ENCODE peak calls at places on chromosomes 2 and 18, in five cellular contexts. One of them, this sample, is unnamed.

GRCh38 chr18:76493213-76494107 is 1.6 kb downstream of the ZNF516 start:
- DNase-seq in spleen: no peak
- DNase-seq in GM12892: no peak
- DNase-seq in small intestine: peak
- DNase-seq in stimulated activated naive CD4-positive, alpha-beta T cell: peak
- DNase-seq in this sample: peak

GRCh38 chr2:2542966-2543555 is 212.0 kb upstream of the MYT1L start:
- DNase-seq in stimulated activated naive CD4-positive, alpha-beta T cell: no peak
- DNase-seq in GM12892: no peak
- DNase-seq in spleen: no peak
- DNase-seq in small intestine: no peak
- DNase-seq in this sample: no peak

GRCh38 chr2:128435576-128436497 is 117.2 kb upstream of the HS6ST1 start:
- DNase-seq in spleen: peak
- DNase-seq in GM12892: no peak
- DNase-seq in stimulated activated naive CD4-positive, alpha-beta T cell: no peak
- DNase-seq in small intestine: no peak
- DNase-seq in this sample: no peak

GRCh38 chr2:124180635-124181034 is 155.5 kb downstream of the CNTNAP5 start:
- DNase-seq in small intestine: no peak
- DNase-seq in spleen: no peak
- DNase-seq in stimulated activated naive CD4-positive, alpha-beta T cell: no peak
- DNase-seq in GM12892: no peak
- DNase-seq in this sample: no peak

GRCh38 chr2:248724-249123 is 15.1 kb downstream of the SH3YL1 start:
- DNase-seq in stimulated activated naive CD4-positive, alpha-beta T cell: no peak
- DNase-seq in spleen: no peak
- DNase-seq in GM12892: no peak
- DNase-seq in small intestine: no peak
- DNase-seq in this sample: no peak

GRCh38 chr2:163369111-163369510 is 366.7 kb downstream of the FIGN start:
- DNase-seq in stimulated activated naive CD4-positive, alpha-beta T cell: no peak
- DNase-seq in GM12892: no peak
- DNase-seq in spleen: no peak
- DNase-seq in small intestine: no peak
- DNase-seq in this sample: no peak

GRCh38 chr2:180983468-180984388 is 3.3 kb downstream of the UBE2E3 start:
- DNase-seq in stimulated activated naive CD4-positive, alpha-beta T cell: peak
- DNase-seq in spleen: no peak
- DNase-seq in small intestine: peak
- DNase-seq in GM12892: no peak
- DNase-seq in this sample: peak

GRCh38 chr2:172098287-172098649 is 4.4 kb downstream of the DLX2 start:
- DNase-seq in GM12892: no peak
- DNase-seq in spleen: no peak
- DNase-seq in small intestine: no peak
- DNase-seq in stimulated activated naive CD4-positive, alpha-beta T cell: peak
- DNase-seq in this sample: no peak

GRCh38 chr2:180124273-180124881 is 117.3 kb upstream of the CWC22 start:
- DNase-seq in spleen: no peak
- DNase-seq in small intestine: peak
- DNase-seq in stimulated activated naive CD4-positive, alpha-beta T cell: peak
- DNase-seq in GM12892: no peak
- DNase-seq in this sample: peak

GRCh38 chr2:166573393-166573792 is 79.3 kb upstream of the SCN7A start:
- DNase-seq in small intestine: no peak
- DNase-seq in spleen: no peak
- DNase-seq in stimulated activated naive CD4-positive, alpha-beta T cell: no peak
- DNase-seq in GM12892: no peak
- DNase-seq in this sample: peak

GRCh38 chr2:85580206-85580605 is 2.8 kb downstream of the VAMP8 start:
- DNase-seq in stimulated activated naive CD4-positive, alpha-beta T cell: no peak
- DNase-seq in small intestine: no peak
- DNase-seq in GM12892: no peak
- DNase-seq in spleen: peak
- DNase-seq in this sample: no peak

GRCh38 chr2:9439536-9439935 is 16.1 kb downstream of the CPSF3 start:
- DNase-seq in stimulated activated naive CD4-positive, alpha-beta T cell: no peak
- DNase-seq in GM12892: no peak
- DNase-seq in spleen: no peak
- DNase-seq in small intestine: no peak
- DNase-seq in this sample: no peak

GRCh38 chr2:20448246-20449046 is 1.6 kb downstream of the RHOB start:
- DNase-seq in stimulated activated naive CD4-positive, alpha-beta T cell: no peak
- DNase-seq in small intestine: no peak
- DNase-seq in spleen: peak
- DNase-seq in GM12892: no peak
- DNase-seq in this sample: no peak

GRCh38 chr2:109448946-109449788 is 164.6 kb downstream of the SEPTIN10 start:
- DNase-seq in stimulated activated naive CD4-positive, alpha-beta T cell: no peak
- DNase-seq in GM12892: no peak
- DNase-seq in small intestine: peak
- DNase-seq in spleen: peak
- DNase-seq in this sample: no peak

This sample was measured in HepG2.